ENCODE peak calls at places on chromosomes 11 and 22, in nine cellular contexts. One of them, this sample, is unnamed.
A peak's percentile ranks its signal among the peaks of the same experiment; 100 is the strongest.

GRCh38 chr22:39309881-39310714 is 9.3 kb downstream of the RPL3 start:
- DNase-seq in heart left ventricle: no peak
- DNase-seq in endothelial cell of umbilical vein: no peak
- DNase-seq in NB4: peak; percentile 48
- DNase-seq in esophagus squamous epithelium: no peak
- DNase-seq in esophagus muscularis mucosa: no peak
- DNase-seq in A549: no peak
- DNase-seq in stomach: no peak
- DNase-seq in transverse colon: no peak
- DNase-seq in this sample: no peak

GRCh38 chr11:117986981-117987495 is 844 bp downstream of the IL10RA start:
- DNase-seq in heart left ventricle: no peak
- DNase-seq in endothelial cell of umbilical vein: no peak
- DNase-seq in NB4: peak; percentile 76
- DNase-seq in esophagus squamous epithelium: no peak
- DNase-seq in esophagus muscularis mucosa: no peak
- DNase-seq in A549: no peak
- DNase-seq in stomach: no peak
- DNase-seq in transverse colon: peak; percentile 50
- DNase-seq in this sample: no peak

GRCh38 chr11:22163394-22163797 is 29.5 kb upstream of the ANO5 start:
- DNase-seq in heart left ventricle: peak; percentile 29
- DNase-seq in endothelial cell of umbilical vein: no peak
- DNase-seq in NB4: peak; percentile 93
- DNase-seq in esophagus squamous epithelium: no peak
- DNase-seq in esophagus muscularis mucosa: no peak
- DNase-seq in A549: no peak
- DNase-seq in stomach: no peak
- DNase-seq in transverse colon: peak; percentile 6
- DNase-seq in this sample: no peak

GRCh38 chr11:69467646-69468045 is 13.8 kb upstream of the LINC01488 start:
- DNase-seq in heart left ventricle: peak; percentile 20
- DNase-seq in endothelial cell of umbilical vein: no peak
- DNase-seq in NB4: no peak
- DNase-seq in esophagus squamous epithelium: no peak
- DNase-seq in esophagus muscularis mucosa: no peak
- DNase-seq in A549: no peak
- DNase-seq in stomach: no peak
- DNase-seq in transverse colon: no peak
- DNase-seq in this sample: no peak

GRCh38 chr11:19597876-19598275 is 114.8 kb upstream of the NAV2 start:
- DNase-seq in heart left ventricle: no peak
- DNase-seq in endothelial cell of umbilical vein: no peak
- DNase-seq in NB4: no peak
- DNase-seq in esophagus squamous epithelium: no peak
- DNase-seq in esophagus muscularis mucosa: no peak
- DNase-seq in A549: no peak
- DNase-seq in stomach: no peak
- DNase-seq in transverse colon: no peak
- DNase-seq in this sample: peak; percentile 79

GRCh38 chr11:124863137-124863825 is 2.0 kb upstream of the ROBO3 start:
- DNase-seq in heart left ventricle: no peak
- DNase-seq in endothelial cell of umbilical vein: no peak
- DNase-seq in NB4: no peak
- DNase-seq in esophagus squamous epithelium: no peak
- DNase-seq in esophagus muscularis mucosa: no peak
- DNase-seq in A549: no peak
- DNase-seq in stomach: peak; percentile 56
- DNase-seq in transverse colon: no peak
- DNase-seq in this sample: peak; percentile 68

GRCh38 chr11:17313349-17314231 is 37.1 kb downstream of the NUCB2 start:
- DNase-seq in heart left ventricle: no peak
- DNase-seq in endothelial cell of umbilical vein: no peak
- DNase-seq in NB4: no peak
- DNase-seq in esophagus squamous epithelium: no peak
- DNase-seq in esophagus muscularis mucosa: no peak
- DNase-seq in A549: no peak
- DNase-seq in stomach: no peak
- DNase-seq in transverse colon: no peak
- DNase-seq in this sample: no peak

GRCh38 chr11:57476883-57477506 is 16.7 kb downstream of the RTN4RL2 start:
- DNase-seq in heart left ventricle: peak; percentile 60
- DNase-seq in endothelial cell of umbilical vein: no peak
- DNase-seq in NB4: peak; percentile 46
- DNase-seq in esophagus squamous epithelium: no peak
- DNase-seq in esophagus muscularis mucosa: no peak
- DNase-seq in A549: peak; percentile 75
- DNase-seq in stomach: peak; percentile 68
- DNase-seq in transverse colon: peak; percentile 59
- DNase-seq in this sample: no peak

GRCh38 chr22:46619830-46620501 is at the start of gene GRAMD4:
- DNase-seq in heart left ventricle: peak; percentile 83
- DNase-seq in endothelial cell of umbilical vein: no peak
- DNase-seq in NB4: peak; percentile 58
- DNase-seq in esophagus squamous epithelium: no peak
- DNase-seq in esophagus muscularis mucosa: no peak
- DNase-seq in A549: no peak
- DNase-seq in stomach: no peak
- DNase-seq in transverse colon: no peak
- DNase-seq in this sample: no peak

GRCh38 chr11:98630736-98631135 is 390.0 kb upstream of the CNTN5 start:
- DNase-seq in heart left ventricle: no peak
- DNase-seq in endothelial cell of umbilical vein: no peak
- DNase-seq in NB4: no peak
- DNase-seq in esophagus squamous epithelium: no peak
- DNase-seq in esophagus muscularis mucosa: no peak
- DNase-seq in A549: no peak
- DNase-seq in stomach: no peak
- DNase-seq in transverse colon: no peak
- DNase-seq in this sample: no peak

GRCh38 chr11:41414771-41415440 is 44.5 kb downstream of the LRRC4C start:
- DNase-seq in heart left ventricle: no peak
- DNase-seq in endothelial cell of umbilical vein: no peak
- DNase-seq in NB4: no peak
- DNase-seq in esophagus squamous epithelium: no peak
- DNase-seq in esophagus muscularis mucosa: no peak
- DNase-seq in A549: no peak
- DNase-seq in stomach: no peak
- DNase-seq in transverse colon: no peak
- DNase-seq in this sample: no peak

GRCh38 chr22:31344369-31345330 is 1.5 kb downstream of the PATZ1 start:
- DNase-seq in heart left ventricle: peak; percentile 48
- DNase-seq in endothelial cell of umbilical vein: peak; percentile 60
- DNase-seq in NB4: peak; percentile 79
- DNase-seq in esophagus squamous epithelium: no peak
- DNase-seq in esophagus muscularis mucosa: no peak
- DNase-seq in A549: no peak
- DNase-seq in stomach: peak; percentile 63
- DNase-seq in transverse colon: peak; percentile 64
- DNase-seq in this sample: no peak

GRCh38 chr11:43941257-43941879 is 1.1 kb upstream of the C11orf96 start:
- DNase-seq in heart left ventricle: no peak
- DNase-seq in endothelial cell of umbilical vein: no peak
- DNase-seq in NB4: no peak
- DNase-seq in esophagus squamous epithelium: no peak
- DNase-seq in esophagus muscularis mucosa: no peak
- DNase-seq in A549: no peak
- DNase-seq in stomach: no peak
- DNase-seq in transverse colon: no peak
- DNase-seq in this sample: no peak

GRCh38 chr22:19991645-19992451 is 24.8 kb downstream of the ARVCF start:
- DNase-seq in heart left ventricle: peak; percentile 51
- DNase-seq in endothelial cell of umbilical vein: no peak
- DNase-seq in NB4: no peak
- DNase-seq in esophagus squamous epithelium: no peak
- DNase-seq in esophagus muscularis mucosa: no peak
- DNase-seq in A549: no peak
- DNase-seq in stomach: no peak
- DNase-seq in transverse colon: no peak
- DNase-seq in this sample: no peak

GRCh38 chr11:77611921-77612320 is 22.2 kb downstream of the AQP11 start:
- DNase-seq in heart left ventricle: no peak
- DNase-seq in endothelial cell of umbilical vein: no peak
- DNase-seq in NB4: no peak
- DNase-seq in esophagus squamous epithelium: no peak
- DNase-seq in esophagus muscularis mucosa: no peak
- DNase-seq in A549: no peak
- DNase-seq in stomach: no peak
- DNase-seq in transverse colon: no peak
- DNase-seq in this sample: no peak

GRCh38 chr11:35173620-35174278 is 34.8 kb downstream of the CD44 start:
- DNase-seq in heart left ventricle: no peak
- DNase-seq in endothelial cell of umbilical vein: no peak
- DNase-seq in NB4: no peak
- DNase-seq in esophagus squamous epithelium: no peak
- DNase-seq in esophagus muscularis mucosa: no peak
- DNase-seq in A549: no peak
- DNase-seq in stomach: no peak
- DNase-seq in transverse colon: no peak
- DNase-seq in this sample: no peak

GRCh38 chr11:95148421-95148820 is 58.8 kb downstream of the ENDOD1 start:
- DNase-seq in heart left ventricle: no peak
- DNase-seq in endothelial cell of umbilical vein: no peak
- DNase-seq in NB4: no peak
- DNase-seq in esophagus squamous epithelium: no peak
- DNase-seq in esophagus muscularis mucosa: no peak
- DNase-seq in A549: no peak
- DNase-seq in stomach: no peak
- DNase-seq in transverse colon: no peak
- DNase-seq in this sample: no peak

GRCh38 chr11:95148938-95149337 is 59.3 kb downstream of the ENDOD1 start:
- DNase-seq in heart left ventricle: no peak
- DNase-seq in endothelial cell of umbilical vein: no peak
- DNase-seq in NB4: no peak
- DNase-seq in esophagus squamous epithelium: no peak
- DNase-seq in esophagus muscularis mucosa: no peak
- DNase-seq in A549: no peak
- DNase-seq in stomach: no peak
- DNase-seq in transverse colon: no peak
- DNase-seq in this sample: no peak

GRCh38 chr11:95149659-95150294 is 60.1 kb downstream of the ENDOD1 start:
- DNase-seq in heart left ventricle: peak; percentile 58
- DNase-seq in endothelial cell of umbilical vein: peak; percentile 61
- DNase-seq in NB4: no peak
- DNase-seq in esophagus squamous epithelium: no peak
- DNase-seq in esophagus muscularis mucosa: no peak
- DNase-seq in A549: no peak
- DNase-seq in stomach: peak; percentile 62
- DNase-seq in transverse colon: peak; percentile 57
- DNase-seq in this sample: peak; percentile 34

GRCh38 chr11:95152878-95153856 is 63.5 kb downstream of the ENDOD1 start:
- DNase-seq in heart left ventricle: no peak
- DNase-seq in endothelial cell of umbilical vein: no peak
- DNase-seq in NB4: no peak
- DNase-seq in esophagus squamous epithelium: no peak
- DNase-seq in esophagus muscularis mucosa: no peak
- DNase-seq in A549: no peak
- DNase-seq in stomach: no peak
- DNase-seq in transverse colon: no peak
- DNase-seq in this sample: no peak

DNA sequence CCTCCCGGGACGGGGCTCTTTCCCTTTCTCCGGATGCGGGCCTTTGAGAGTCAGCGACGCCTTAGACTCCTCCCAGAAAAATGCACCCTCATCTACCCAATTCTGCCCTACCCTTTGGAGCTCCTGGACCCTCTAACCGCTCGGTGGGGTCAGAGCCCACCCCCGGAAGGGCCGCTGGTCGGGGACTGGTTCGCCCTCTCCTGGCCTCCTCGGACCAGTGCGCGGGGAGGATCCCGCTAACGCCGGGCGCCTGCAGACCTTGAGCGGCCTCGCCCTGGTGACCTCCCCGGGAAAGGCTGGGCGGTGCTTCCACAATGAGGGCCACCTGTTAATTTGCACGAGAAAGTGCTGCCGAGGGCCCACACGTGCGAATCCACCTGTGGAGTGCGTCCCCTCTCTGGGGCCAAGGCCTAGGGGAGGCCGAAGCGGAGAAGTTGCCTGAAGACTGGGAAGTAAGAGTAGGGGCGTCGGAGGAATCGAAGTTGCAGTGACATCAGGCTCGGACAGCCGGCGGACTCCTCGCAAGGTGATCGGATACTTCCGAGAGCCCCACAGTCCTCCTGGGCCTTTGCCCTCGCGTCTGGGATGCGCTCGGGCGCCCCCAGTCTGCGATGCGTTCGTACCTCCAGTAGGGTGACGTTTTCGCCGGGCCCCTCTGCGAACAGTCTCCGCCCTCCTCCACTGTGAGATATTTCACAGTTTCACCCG is 61.5 kb downstream of the ENDOD1 start:
- DNase-seq in heart left ventricle: peak; percentile 93
- DNase-seq in endothelial cell of umbilical vein: peak; percentile 92
- DNase-seq in NB4: peak; percentile 95
- DNase-seq in esophagus squamous epithelium: peak; percentile 68
- DNase-seq in esophagus muscularis mucosa: peak; percentile 98
- DNase-seq in A549: peak; percentile 80
- DNase-seq in stomach: peak; percentile 91
- DNase-seq in transverse colon: peak; percentile 95
- DNase-seq in this sample: no peak
- TF ChIP-seq POLR2A in heart left ventricle: no peak
- TF ChIP-seq POLR2A in endothelial cell of umbilical vein: no peak
- TF ChIP-seq POLR2A in NB4: no peak
- TF ChIP-seq POLR2A in esophagus squamous epithelium: peak; percentile 81
- TF ChIP-seq POLR2A in esophagus muscularis mucosa: peak; percentile 44
- TF ChIP-seq POLR2A in A549: peak; percentile 47
- TF ChIP-seq POLR2A in stomach: no peak
- TF ChIP-seq POLR2A in transverse colon: peak; percentile 74
- TF ChIP-seq POLR2A in this sample: no peak

GRCh38 chr11:106021967-106022794 is at the start of gene MSANTD4:
- DNase-seq in heart left ventricle: peak; percentile 100
- DNase-seq in endothelial cell of umbilical vein: peak; percentile 99
- DNase-seq in NB4: peak; percentile 99
- DNase-seq in esophagus squamous epithelium: peak; percentile 95
- DNase-seq in esophagus muscularis mucosa: peak; percentile 100
- DNase-seq in A549: peak; percentile 94
- DNase-seq in stomach: peak; percentile 99
- DNase-seq in transverse colon: peak; percentile 99
- DNase-seq in this sample: peak; percentile 63
- TF ChIP-seq POLR2A in heart left ventricle: no peak
- TF ChIP-seq POLR2A in endothelial cell of umbilical vein: peak; percentile 78
- TF ChIP-seq POLR2A in NB4: peak; percentile 47
- TF ChIP-seq POLR2A in esophagus squamous epithelium: peak; percentile 45
- TF ChIP-seq POLR2A in esophagus muscularis mucosa: peak; percentile 22
- TF ChIP-seq POLR2A in A549: peak; percentile 43
- TF ChIP-seq POLR2A in stomach: no peak
- TF ChIP-seq POLR2A in transverse colon: peak; percentile 42
- TF ChIP-seq POLR2A in this sample: peak; percentile 32

GRCh38 chr11:14358729-14359439 is at the start of gene RRAS2:
- DNase-seq in heart left ventricle: peak; percentile 83
- DNase-seq in endothelial cell of umbilical vein: peak; percentile 77
- DNase-seq in NB4: peak; percentile 65
- DNase-seq in esophagus squamous epithelium: no peak
- DNase-seq in esophagus muscularis mucosa: peak; percentile 96
- DNase-seq in A549: peak; percentile 70
- DNase-seq in stomach: peak; percentile 77
- DNase-seq in transverse colon: peak; percentile 81
- DNase-seq in this sample: peak; percentile 61
- TF ChIP-seq POLR2A in heart left ventricle: peak; percentile 70
- TF ChIP-seq POLR2A in endothelial cell of umbilical vein: peak; percentile 85
- TF ChIP-seq POLR2A in NB4: no peak
- TF ChIP-seq POLR2A in esophagus squamous epithelium: peak; percentile 88
- TF ChIP-seq POLR2A in esophagus muscularis mucosa: peak; percentile 75
- TF ChIP-seq POLR2A in A549: peak; percentile 92
- TF ChIP-seq POLR2A in stomach: no peak
- TF ChIP-seq POLR2A in transverse colon: peak; percentile 69
- TF ChIP-seq POLR2A in this sample: peak; percentile 97

GRCh38 chr22:41381329-41382097 is at the start of gene TEF:
- DNase-seq in heart left ventricle: peak; percentile 99
- DNase-seq in endothelial cell of umbilical vein: peak; percentile 98
- DNase-seq in NB4: peak; percentile 98
- DNase-seq in esophagus squamous epithelium: peak; percentile 97
- DNase-seq in esophagus muscularis mucosa: peak; percentile 100
- DNase-seq in A549: peak; percentile 97
- DNase-seq in stomach: peak; percentile 99
- DNase-seq in transverse colon: peak; percentile 99
- DNase-seq in this sample: peak; percentile 92
- TF ChIP-seq POLR2A in heart left ventricle: no peak
- TF ChIP-seq POLR2A in endothelial cell of umbilical vein: no peak
- TF ChIP-seq POLR2A in NB4: no peak
- TF ChIP-seq POLR2A in esophagus squamous epithelium: peak; percentile 85
- TF ChIP-seq POLR2A in esophagus muscularis mucosa: no peak
- TF ChIP-seq POLR2A in A549: no peak
- TF ChIP-seq POLR2A in stomach: no peak
- TF ChIP-seq POLR2A in transverse colon: peak; percentile 80
- TF ChIP-seq POLR2A in this sample: peak; percentile 21